ENCODE peak calls at places on chromosomes 11 and 22, in four cellular contexts. Q, A, H and X are unnamed samples.
A peak's percentile ranks its signal among the peaks of the same experiment; 100 is the strongest.

GRCh38 chr22:25726241-25726640 is 15.7 kb upstream of the MYO18B start:
- DNase-seq in H (no peak), A (no peak), Q (no peak), X (no peak)

GRCh38 chr22:30276041-30276440 is 9.4 kb upstream of the OSM start:
- DNase-seq in Q (no peak), H (no peak), A (no peak), X (no peak)

GRCh38 chr22:37763652-37764051 is 44.1 kb upstream of the GCAT start:
- DNase-seq in H (no peak), A (no peak), Q (no peak), X (no peak)

GRCh38 chr22:45336971-45337431 is 27.3 kb downstream of the FAM118A start:
- DNase-seq in A (no peak), Q (no peak), H (no peak), X (no peak)

GRCh38 chr11:61704838-61705237 is 24.6 kb downstream of the DAGLA start:
- DNase-seq in Q (no peak), A (no peak), H (peak; percentile 53), X (no peak)

GRCh38 chr11:64894070-64894811 is 15.8 kb upstream of the EHD1 start:
- DNase-seq in A (peak; percentile 69), H (peak; percentile 84), Q (no peak), X (peak; percentile 98)

GRCh38 chr22:44666207-44666585 is 35.8 kb upstream of the PRR5 start:
- DNase-seq in H (no peak), A (no peak), Q (no peak), X (no peak)

GRCh38 chr11:103541186-103541795 is 432.1 kb downstream of the DYNC2H1 start:
- DNase-seq in H (no peak), Q (no peak), A (no peak), X (no peak)

GRCh38 chr11:125264091-125265022 is 99.8 kb downstream of the PKNOX2 start:
- DNase-seq in H (no peak), A (no peak), Q (no peak), X (no peak)

GRCh38 chr11:63535734-63536133 is 874 bp upstream of the PLAAT4 start:
- DNase-seq in Q (no peak), H (no peak), A (no peak), X (no peak)

GRCh38 chr22:29330753-29331152 is 15.3 kb upstream of the RASL10A start:
- DNase-seq in Q (no peak), A (no peak), H (no peak), X (no peak)

GRCh38 chr11:61121917-61122316 is 19.6 kb downstream of the CD5 start:
- DNase-seq in A (no peak), H (no peak), Q (no peak), X (no peak)

GRCh38 chr11:11155962-11156815 is 196.9 kb downstream of the CSNK2A3 start:
- DNase-seq in H (peak; percentile 77), Q (no peak), A (no peak), X (peak; percentile 36)

GRCh38 chr11:62579252-62579651 is 5.6 kb upstream of the EEF1G start:
- DNase-seq in H (no peak), Q (no peak), A (no peak), X (no peak)

GRCh38 chr11:109426442-109426841 is 4.5 kb downstream of the C11orf87 start:
- DNase-seq in Q (no peak), A (peak; percentile 1), H (no peak), X (no peak)

GRCh38 chr11:119684361-119685072 is 44.5 kb downstream of the NECTIN1 start:
- DNase-seq in Q (no peak), H (peak; percentile 33), A (no peak), X (no peak)

GRCh38 chr11:87347860-87348259 is 310.1 kb downstream of the TMEM135 start:
- DNase-seq in Q (no peak), A (no peak), H (no peak), X (no peak)

GRCh38 chr11:126989942-126990715 is 10.4 kb downstream of the KIRREL3 start:
- DNase-seq in A (peak; percentile 3), H (peak; percentile 75), Q (no peak), X (peak; percentile 66)

GRCh38 chr11:96319901-96320656 is 22.9 kb downstream of the MAML2 start:
- DNase-seq in A (no peak), H (no peak), Q (no peak), X (no peak)

GRCh38 chr22:20441631-20442484 is 4.2 kb upstream of the SCARF2 start:
- DNase-seq in A (no peak), H (no peak), Q (no peak), X (no peak)

GRCh38 chr22:22076361-22076760 is 93.8 kb upstream of the TOP3B start:
- DNase-seq in H (no peak), A (no peak), Q (no peak), X (no peak)

GRCh38 chr11:77580712-77581337 is 8.9 kb upstream of the AQP11 start:
- DNase-seq in H (no peak), Q (no peak), A (no peak), X (no peak)

GRCh38 chr11:57513446-57513795 is 2.1 kb downstream of the SLC43A1 start:
- DNase-seq in H (no peak), Q (no peak), A (no peak), X (no peak)

GRCh38 chr11:101096036-101096704 is 33.4 kb downstream of the PGR start:
- DNase-seq in A (no peak), Q (no peak), H (no peak), X (no peak)

GRCh38 chr11:44110231-44110679 is 14.8 kb downstream of the EXT2 start:
- DNase-seq in A (peak; percentile 18), H (peak; percentile 62), Q (no peak), X (peak; percentile 32)

GRCh38 chr11:61529537-61530225 is 21.1 kb downstream of the LRRC10B start:
- DNase-seq in A (no peak), Q (no peak), H (no peak), X (no peak)

GRCh38 chr11:87767615-87768014 is 407.6 kb downstream of the RAB38 start:
- DNase-seq in H (no peak), A (no peak), Q (no peak), X (no peak)

GRCh38 chr22:23709107-23709506 is 18.3 kb downstream of the RGL4 start:
- DNase-seq in Q (no peak), H (no peak), A (no peak), X (no peak)

GRCh38 chr11:72039108-72039850 is 40.6 kb downstream of the IL18BP start:
- DNase-seq in Q (no peak), H (no peak), A (no peak), X (no peak)

GRCh38 chr11:1040428-1041148 is 4.1 kb upstream of the MUC6 start:
- DNase-seq in Q (no peak), H (no peak), A (no peak), X (no peak)

GRCh38 chr11:1038921-1039320 is 2.4 kb upstream of the MUC6 start:
- DNase-seq in H (no peak), Q (no peak), A (no peak), X (no peak)

GRCh38 chr11:1038361-1038760 is 1.8 kb upstream of the MUC6 start:
- DNase-seq in A (no peak), H (no peak), Q (no peak), X (no peak)

GRCh38 chr11:1041149-1041467 is 4.6 kb upstream of the MUC6 start:
- DNase-seq in H (no peak), A (no peak), Q (no peak), X (no peak)

DNA sequence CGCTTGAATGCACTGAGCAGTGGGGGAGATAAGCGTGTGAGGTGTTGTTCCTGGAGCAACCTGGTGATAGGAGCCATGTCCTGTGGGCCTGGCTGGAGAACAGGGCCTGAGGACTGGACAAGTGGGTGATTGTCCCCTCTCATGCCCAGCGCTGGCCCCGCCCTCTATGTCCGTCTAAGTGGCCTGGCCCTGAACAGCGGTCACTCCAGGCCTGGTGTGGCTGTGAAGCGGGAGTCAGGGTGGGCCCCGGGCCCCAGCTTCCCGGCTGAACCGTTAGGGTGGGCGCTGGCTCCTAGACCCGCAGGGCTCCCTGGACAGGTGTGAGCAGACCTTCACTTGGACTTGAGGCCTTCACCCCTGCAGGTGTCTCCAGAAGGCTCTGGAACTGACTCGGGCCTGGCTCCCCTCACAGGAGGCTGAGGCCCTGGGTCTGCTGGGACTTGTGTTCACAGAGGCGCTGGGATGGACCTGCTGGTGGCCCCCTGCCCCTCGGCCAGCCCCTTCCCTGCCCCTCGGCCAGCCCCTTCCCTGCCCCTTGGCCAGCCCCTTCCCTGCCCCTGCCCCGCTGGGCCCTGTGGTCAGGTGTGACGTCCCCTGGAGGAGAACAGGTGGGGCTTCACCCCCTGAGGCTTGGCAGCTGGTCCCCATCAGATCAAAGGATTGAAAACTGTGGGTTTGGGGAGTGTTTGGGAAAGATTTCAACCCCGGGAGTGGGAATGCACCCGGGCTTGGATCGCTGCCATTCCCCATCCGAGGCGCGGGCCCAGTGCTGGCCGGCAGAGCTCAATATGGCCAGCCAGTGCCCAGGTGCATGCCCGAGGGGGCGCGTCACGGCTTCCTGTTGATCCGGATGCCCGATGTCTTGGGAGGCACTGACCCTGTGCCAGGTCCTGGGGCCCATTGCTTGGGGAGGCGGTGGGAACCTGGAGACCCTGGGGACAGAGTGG is 3.2 kb upstream of the MUC6 start:
- DNase-seq in A (no peak), H (no peak), Q (no peak), X (no peak)
- TF ChIP-seq SPI1 in A (no peak), H (no peak), Q (no peak), X (no peak)

DNA sequence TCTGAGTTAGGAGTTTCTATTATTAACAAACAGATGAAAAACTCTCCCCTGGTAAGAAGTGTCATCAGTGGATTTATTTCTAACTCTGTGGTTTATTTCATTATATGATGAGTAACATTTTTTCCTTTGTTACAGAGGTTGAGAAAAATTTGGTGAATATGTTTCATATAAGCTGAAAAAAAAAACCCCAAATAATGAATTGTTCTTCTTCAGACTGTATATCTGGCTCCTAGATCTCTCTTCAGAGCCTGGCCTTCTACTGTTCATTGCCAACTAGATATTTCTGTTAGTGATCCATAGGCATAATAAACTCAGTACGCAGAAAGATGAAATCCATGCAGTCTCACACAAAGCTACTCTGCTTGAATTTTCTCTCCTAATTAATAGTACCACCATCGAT is 29.4 kb upstream of the PDE3B start:
- DNase-seq in H (no peak), A (no peak), Q (no peak), X (no peak)
- TF ChIP-seq SPI1 in H (no peak), A (no peak), Q (no peak), X (no peak)

GRCh38 chr11:113802621-113803020 is 23.0 kb downstream of the CLDN25 start:
- DNase-seq in A (no peak), Q (no peak), H (no peak), X (no peak)

GRCh38 chr11:113805640-113806039 is 26.0 kb downstream of the CLDN25 start:
- DNase-seq in A (no peak), Q (no peak), H (no peak), X (no peak)

DNA sequence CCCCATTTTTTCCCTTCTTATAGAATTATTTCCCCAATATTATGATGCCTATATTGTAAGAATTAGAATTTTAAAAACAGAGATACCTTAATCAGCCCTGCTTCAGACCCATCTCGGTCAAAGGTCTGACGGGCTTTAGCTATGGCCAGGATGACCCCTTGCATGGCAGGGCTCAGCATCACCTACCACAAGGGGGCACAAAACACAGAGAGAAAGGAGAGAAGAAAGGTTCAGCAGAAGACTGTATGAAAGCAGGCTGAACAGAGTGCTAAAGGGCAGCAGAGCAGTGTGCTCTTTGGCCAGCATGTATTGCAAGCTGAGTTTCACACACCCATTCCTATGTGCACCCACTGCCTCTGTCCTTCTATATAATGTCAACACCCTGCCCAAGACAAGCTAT is 26.8 kb downstream of the CLDN25 start:
- DNase-seq in Q (no peak), A (no peak), H (peak; percentile 22), X (no peak)
- TF ChIP-seq SPI1 in Q (no peak), A (no peak), H (no peak), X (no peak)

GRCh38 chr22:46421272-46421671 is 85.8 kb downstream of the TRMU start:
- DNase-seq in A (no peak), H (no peak), Q (peak; percentile 35), X (peak; percentile 61)
- TF ChIP-seq SPI1 in A (no peak), H (no peak), Q (no peak), X (no peak)

GRCh38 chr11:47917643-47918369 is 62.6 kb upstream of the PTPRJ start:
- DNase-seq in A (peak; percentile 73), H (peak; percentile 78), Q (no peak), X (no peak)
- TF ChIP-seq SPI1 in A (no peak), H (no peak), Q (no peak), X (peak; percentile 13)